ENCODE peak calls at places on chromosome 10, in six cellular contexts. R is fibroblast of pulmonary artery, N is GM13977, Z is esophagus muscularis mucosa, K is lower lobe of right lung, H is mammary epithelial cell. S is an unnamed sample.

GRCh38 chr10:98430427-98430826 is 15.4 kb upstream of the PYROXD2 start:
- DNase-seq in N (no peak), K (no peak), H (no peak), Z (no peak), R (no peak), S (no peak)

GRCh38 chr10:47318706-47319105 is 3.5 kb upstream of the GDF2 start:
- DNase-seq in K (no peak), H (no peak), R (no peak), Z (no peak), N (no peak), S (no peak)

GRCh38 chr10:7558036-7558435 is 108.7 kb downstream of the ITIH5 start:
- DNase-seq in N (no peak), R (no peak), Z (no peak), H (no peak), K (no peak), S (no peak)

GRCh38 chr10:67520924-67521520 is 175.0 kb downstream of the CTNNA3 start:
- DNase-seq in H (peak), R (peak), K (no peak), N (peak), Z (no peak), S (no peak)

GRCh38 chr10:66784796-66785195 is 141.0 kb upstream of the LRRTM3 start:
- DNase-seq in K (no peak), R (no peak), N (no peak), Z (no peak), H (no peak), S (no peak)

GRCh38 chr10:5509691-5510090 is 10.3 kb upstream of the CALML5 start:
- DNase-seq in K (no peak), N (no peak), Z (no peak), R (no peak), H (no peak), S (no peak)

GRCh38 chr10:46526682-46527038 is 29.8 kb downstream of the GPRIN2 start:
- DNase-seq in Z (no peak), K (peak), H (peak), R (peak), N (no peak), S (no peak)

GRCh38 chr10:58943960-58944359 is 232.5 kb upstream of the PHYHIPL start:
- DNase-seq in K (no peak), Z (no peak), N (no peak), R (no peak), H (no peak), S (no peak)

GRCh38 chr10:119237722-119238436 is 30.5 kb downstream of the GRK5 start:
- DNase-seq in H (no peak), K (no peak), N (no peak), R (peak), Z (no peak), S (no peak)

GRCh38 chr10:118810796-118811195 is 56.0 kb upstream of the CACUL1 start:
- DNase-seq in H (no peak), N (no peak), K (no peak), Z (no peak), R (no peak), S (no peak)

GRCh38 chr10:50395279-50395678 is 144.0 kb upstream of the ASAH2 start:
- DNase-seq in Z (no peak), N (no peak), H (peak), K (no peak), R (peak), S (no peak)

GRCh38 chr10:7388602-7389001 is 22.2 kb downstream of the SFMBT2 start:
- DNase-seq in N (no peak), Z (no peak), K (no peak), R (no peak), H (no peak), S (no peak)

GRCh38 chr10:13969792-13970140 is 361.0 kb downstream of the FRMD4A start:
- DNase-seq in H (peak), N (peak), Z (no peak), K (no peak), R (no peak), S (no peak)
- TF ChIP-seq CTCF in H (no peak), N (no peak), Z (no peak), K (no peak), R (no peak), S (no peak)

GRCh38 chr10:120998782-120999285 is 147.7 kb downstream of the WDR11 start:
- DNase-seq in N (no peak), Z (peak), K (no peak), R (no peak), H (no peak), S (no peak)

GRCh38 chr10:120996456-120997053 is 145.4 kb downstream of the WDR11 start:
- DNase-seq in R (no peak), Z (no peak), K (no peak), H (no peak), N (no peak), S (no peak)

GRCh38 chr10:120995768-120996167 is 144.6 kb downstream of the WDR11 start:
- DNase-seq in K (no peak), H (no peak), N (no peak), R (no peak), Z (no peak), S (no peak)

GRCh38 chr10:120998251-120998650 is 147.1 kb downstream of the WDR11 start:
- DNase-seq in N (no peak), Z (no peak), H (no peak), R (no peak), K (no peak), S (no peak)

GRCh38 chr10:120997313-120998102 is 146.3 kb downstream of the WDR11 start:
- DNase-seq in N (no peak), R (no peak), H (no peak), K (no peak), Z (no peak), S (no peak)
- TF ChIP-seq CTCF in N (no peak), R (no peak), H (peak), K (no peak), Z (no peak), S (no peak)

DNA sequence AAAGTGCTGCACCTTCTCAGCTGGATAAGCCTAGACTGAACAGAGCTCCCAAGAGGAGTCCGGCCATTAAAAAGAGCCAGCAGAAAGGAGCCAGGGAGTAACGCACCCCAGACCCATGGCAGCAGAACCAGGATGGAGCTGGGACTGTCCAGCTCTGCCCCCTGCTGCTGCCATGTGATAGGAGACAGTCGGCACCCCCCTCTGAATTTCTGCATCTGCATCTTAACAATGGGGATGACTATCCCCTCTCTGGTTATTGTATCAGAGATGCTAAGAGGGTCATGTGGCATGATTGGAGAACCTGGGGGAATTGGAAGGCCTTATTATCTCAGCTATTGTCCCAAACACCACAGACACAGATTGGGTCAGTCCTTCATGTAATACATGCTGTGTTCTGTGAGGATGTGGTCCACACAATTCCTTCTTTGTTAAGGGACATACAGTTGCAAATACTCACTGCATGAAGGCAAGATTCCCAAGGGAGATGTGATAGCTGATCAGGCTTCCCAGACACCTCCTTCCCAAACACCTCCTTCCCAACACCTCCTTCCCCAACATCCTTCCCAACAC is 29.3 kb downstream of the PLEKHS1 start:
- DNase-seq in Z (no peak), K (no peak), R (no peak), H (no peak), N (no peak), S (no peak)
- TF ChIP-seq CTCF in Z (no peak), K (no peak), R (no peak), H (no peak), N (peak), S (no peak)

GRCh38 chr10:120606051-120606764 is 149.2 kb downstream of the PLPP4 start:
- DNase-seq in K (no peak), N (no peak), R (no peak), H (no peak), Z (peak), S (no peak)
- TF ChIP-seq CTCF in K (no peak), N (no peak), R (no peak), H (no peak), Z (no peak), S (no peak)

GRCh38 chr10:16439294-16439693 is 2.5 kb downstream of the PTER start:
- DNase-seq in R (peak), K (no peak), Z (no peak), N (no peak), H (no peak), S (no peak)
- TF ChIP-seq CTCF in R (no peak), K (no peak), Z (no peak), N (no peak), H (no peak), S (no peak)

DNA sequence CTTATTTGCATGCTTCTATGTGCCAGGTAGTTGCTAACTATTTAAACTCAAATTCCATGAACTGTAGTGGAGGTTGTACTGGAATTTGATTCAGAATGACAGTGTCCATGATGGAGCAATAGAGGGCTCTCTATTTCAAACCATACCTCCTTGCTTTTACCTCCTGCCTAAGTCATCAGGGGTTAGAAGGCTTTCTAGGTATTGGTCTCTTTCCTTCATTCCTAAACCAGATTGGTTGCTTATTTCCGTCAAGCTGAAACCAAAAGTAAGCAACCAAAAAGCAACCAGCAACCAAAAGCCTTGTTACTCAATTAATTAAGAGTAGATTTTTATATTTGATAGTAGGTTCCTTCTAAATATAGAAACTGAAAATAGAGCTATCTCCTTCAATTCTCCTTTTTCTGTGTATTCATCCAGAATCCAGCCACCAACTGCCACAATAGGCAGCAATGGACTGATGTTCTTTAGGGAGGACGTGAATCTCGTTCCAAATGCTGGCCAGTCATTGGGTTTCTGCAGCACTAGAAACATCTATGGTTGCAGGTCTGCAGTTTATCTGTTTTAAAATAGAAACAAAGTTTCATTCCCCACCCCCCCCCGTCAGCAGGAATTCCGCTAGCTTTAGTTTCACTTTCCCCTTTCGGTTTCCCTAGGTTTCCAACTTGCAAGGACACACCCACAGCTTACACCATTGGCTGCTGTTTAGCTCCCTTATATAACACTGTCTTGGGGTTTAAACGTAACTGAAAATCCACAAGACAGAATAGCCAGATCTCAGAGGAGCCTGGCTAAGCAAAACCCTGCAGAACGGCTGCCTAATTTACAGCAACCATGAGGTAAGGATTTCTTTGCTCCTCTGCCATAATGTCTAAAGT is at the start of gene IFIT1:
- DNase-seq in Z (peak), H (peak), R (peak), K (no peak), N (peak), S (no peak)
- TF ChIP-seq CTCF in Z (no peak), H (peak), R (no peak), K (no peak), N (no peak), S (no peak)

GRCh38 chr10:91010952-91011351 is 90.1 kb upstream of the ANKRD1 start:
- DNase-seq in Z (no peak), N (no peak), H (peak), R (no peak), K (no peak), S (no peak)

GRCh38 chr10:91009121-91009520 is 88.2 kb upstream of the ANKRD1 start:
- DNase-seq in Z (no peak), R (no peak), H (no peak), K (no peak), N (no peak), S (no peak)

GRCh38 chr10:91006752-91007346 is 86.0 kb upstream of the ANKRD1 start:
- DNase-seq in H (no peak), Z (no peak), N (peak), K (no peak), R (no peak), S (no peak)

GRCh38 chr10:91007656-91008055 is 86.8 kb upstream of the ANKRD1 start:
- DNase-seq in H (no peak), Z (no peak), N (no peak), R (no peak), K (no peak), S (no peak)

DNA sequence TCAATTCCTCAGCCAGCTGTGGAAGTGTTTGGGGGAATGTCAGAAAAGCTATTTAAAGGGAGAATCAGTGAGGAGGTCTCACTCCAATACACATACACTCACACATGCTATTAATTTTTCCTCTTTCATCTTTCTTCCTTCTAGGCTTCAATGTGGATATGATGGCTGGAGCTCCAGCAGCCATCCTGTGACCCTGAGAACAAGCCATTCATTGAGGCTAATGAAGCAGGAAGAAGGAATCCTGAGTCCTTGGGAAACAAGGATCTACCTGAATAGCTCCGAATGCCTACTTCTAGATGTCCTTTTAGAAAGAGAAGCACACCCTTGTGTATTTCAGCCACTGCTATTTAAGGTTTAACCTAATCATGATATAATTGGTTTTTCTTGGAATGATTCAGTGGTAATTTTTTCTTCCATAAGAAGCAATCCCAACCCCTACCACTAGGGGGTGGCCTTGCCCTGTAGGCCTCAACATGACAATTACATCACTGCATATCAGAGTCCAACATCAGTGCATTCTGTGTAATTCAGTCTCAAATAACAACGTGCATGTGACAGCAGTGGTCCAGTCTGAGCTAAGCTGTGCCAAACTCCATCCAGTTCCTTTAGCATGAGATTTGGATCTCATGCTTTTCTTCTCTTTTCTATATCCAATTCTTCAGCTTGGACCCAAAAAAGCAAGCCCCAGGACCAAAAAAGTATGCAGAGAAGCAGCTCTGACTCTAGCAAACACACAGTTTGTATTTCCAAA is 85.3 kb upstream of the ANKRD1 start:
- DNase-seq in Z (no peak), R (peak), H (peak), K (peak), N (peak), S (peak)
- TF ChIP-seq CTCF in Z (peak), R (peak), H (peak), K (peak), N (peak), S (peak)

GRCh38 chr10:78758176-78758575 is 310.6 kb upstream of the ZMIZ1 start:
- DNase-seq in Z (no peak), R (no peak), N (no peak), K (no peak), H (no peak), S (no peak)

GRCh38 chr10:78755877-78756455 is 312.8 kb upstream of the ZMIZ1 start:
- DNase-seq in N (no peak), K (no peak), Z (no peak), R (peak), H (no peak), S (no peak)

GRCh38 chr10:78757542-78757941 is 311.2 kb upstream of the ZMIZ1 start:
- DNase-seq in Z (no peak), K (no peak), N (no peak), H (no peak), R (peak), S (no peak)

GRCh38 chr10:78755075-78755695 is 313.6 kb upstream of the ZMIZ1 start:
- DNase-seq in Z (no peak), K (no peak), R (no peak), H (no peak), N (no peak), S (no peak)

GRCh38 chr10:78756604-78757442 is 311.9 kb upstream of the ZMIZ1 start:
- DNase-seq in H (peak), Z (peak), N (no peak), R (peak), K (peak), S (peak)
- TF ChIP-seq CTCF in H (no peak), Z (no peak), N (no peak), R (no peak), K (no peak), S (no peak)

GRCh38 chr10:71621263-71621751 is 98.3 kb downstream of the C10orf105 start:
- DNase-seq in Z (no peak), N (no peak), K (peak), H (no peak), R (no peak), S (no peak)
- TF ChIP-seq CTCF in Z (no peak), N (no peak), K (no peak), H (no peak), R (no peak), S (no peak)